ENCODE peak calls at places on chromosomes 12 and 14, in nine cellular contexts. Q is activated effector memory CD4-positive, alpha-beta T cell treated with Interleukin-2 at 50 U/mL for 16 hours; P is activated T-cell treated with anti-CD3 and anti-CD28 coated beads for 48 hours; U is activated CD4-positive, alpha-beta T cell treated with anti-CD3 and anti-CD28 coated beads for 4 hours; A is CD8-positive, alpha-beta memory T cell; C is ELF-1; K is epithelial cell of proximal tubule; N is hepatocyte; H is mesothelial cell of epicardium. T is an unnamed sample.

GRCh38 chr12:3658327-3659163 is 94.4 kb downstream of the CRACR2A start:
- DNase-seq in Q (no peak), P (peak; percentile 10), U (peak; percentile 11), N (peak; percentile 35), A (peak; percentile 11), K (no peak), C (no peak), H (no peak), T (peak; percentile 32)

GRCh38 chr12:121467638-121468403 is 67.9 kb downstream of the RNF34 start:
- DNase-seq in P (no peak), K (no peak), A (no peak), C (peak; percentile 86), U (no peak), N (peak; percentile 39), H (no peak), Q (no peak), T (no peak)

GRCh38 chr14:53285806-53286205 is 132.7 kb upstream of the DDHD1 start:
- DNase-seq in U (no peak), N (no peak), C (no peak), Q (no peak), H (no peak), K (no peak), A (no peak), P (no peak), T (no peak)

GRCh38 chr14:24895622-24896021 is 154.3 kb downstream of the STXBP6 start:
- DNase-seq in A (no peak), N (no peak), K (no peak), C (no peak), P (no peak), Q (no peak), H (no peak), U (no peak), T (no peak)

GRCh38 chr14:85217412-85217811 is 312.5 kb upstream of the FLRT2 start:
- DNase-seq in P (no peak), C (no peak), H (no peak), K (no peak), N (no peak), U (no peak), A (no peak), Q (no peak), T (no peak)

GRCh38 chr14:102777711-102778615 is 714 bp downstream of the TRAF3 start:
- DNase-seq in U (no peak), A (peak; percentile 34), Q (no peak), N (peak; percentile 37), H (no peak), C (no peak), K (no peak), P (peak; percentile 18), T (no peak)

GRCh38 chr12:63292476-63293228 is 141.7 kb upstream of the AVPR1A start:
- DNase-seq in U (no peak), N (no peak), H (no peak), Q (no peak), K (no peak), P (no peak), C (no peak), A (no peak), T (no peak)

GRCh38 chr14:39668449-39668848 is 236.2 kb upstream of the FBXO33 start:
- DNase-seq in U (no peak), A (no peak), N (no peak), K (no peak), C (no peak), H (no peak), Q (no peak), P (no peak), T (no peak)

GRCh38 chr12:97716356-97716755 is 253.8 kb downstream of the RMST start:
- DNase-seq in U (no peak), N (peak; percentile 17), Q (no peak), H (no peak), K (peak; percentile 2), P (no peak), A (no peak), C (peak; percentile 13), T (no peak)

GRCh38 chr14:29802211-29802610 is 125.4 kb downstream of the PRKD1 start:
- DNase-seq in N (no peak), U (no peak), K (no peak), A (no peak), P (no peak), Q (no peak), H (no peak), C (no peak), T (no peak)

GRCh38 chr14:58785741-58786140 is 148.0 kb downstream of the DACT1 start:
- DNase-seq in P (no peak), H (no peak), C (peak; percentile 36), K (no peak), A (no peak), Q (no peak), U (no peak), N (no peak), T (no peak)

GRCh38 chr12:104356231-104357115 is 52.9 kb downstream of the EID3 start:
- DNase-seq in U (no peak), N (no peak), A (no peak), Q (no peak), C (no peak), H (no peak), P (no peak), K (no peak), T (no peak)

GRCh38 chr12:11650279-11650696 is 814 bp downstream of the ETV6 start:
- DNase-seq in Q (no peak), A (no peak), C (peak; percentile 34), N (no peak), P (no peak), U (no peak), H (peak; percentile 29), K (no peak), T (no peak)

GRCh38 chr12:39483042-39483441 is 40.1 kb upstream of the KIF21A start:
- DNase-seq in U (no peak), P (no peak), C (no peak), A (no peak), N (no peak), H (no peak), Q (no peak), K (no peak), T (no peak)